ENCODE peak calls at places on chromosomes 3 and 15, in five cellular contexts. One of them, this sample, is unnamed.

GRCh38 chr3:197541756-197542539 is 13.8 kb downstream of the BDH1 start:
- DNase-seq in nephron progenitor cell: peak
- DNase-seq in activated B cell treated with CpG ODN at 0.5 μM for 24 hours: no peak
- DNase-seq in fibroblast of villous mesenchyme: peak
- DNase-seq in lower lobe of right lung: no peak
- DNase-seq in this sample: peak

GRCh38 chr3:29555590-29555989 is 274.7 kb downstream of the RBMS3 start:
- DNase-seq in nephron progenitor cell: no peak
- DNase-seq in activated B cell treated with CpG ODN at 0.5 μM for 24 hours: no peak
- DNase-seq in fibroblast of villous mesenchyme: no peak
- DNase-seq in lower lobe of right lung: no peak
- DNase-seq in this sample: no peak

GRCh38 chr15:44584162-44584749 is 47.3 kb downstream of the EIF3J start:
- DNase-seq in nephron progenitor cell: peak
- DNase-seq in activated B cell treated with CpG ODN at 0.5 μM for 24 hours: peak
- DNase-seq in fibroblast of villous mesenchyme: peak
- DNase-seq in lower lobe of right lung: peak
- DNase-seq in this sample: peak

GRCh38 chr3:161171639-161172552 is 49.2 kb upstream of the NMD3 start:
- DNase-seq in nephron progenitor cell: no peak
- DNase-seq in activated B cell treated with CpG ODN at 0.5 μM for 24 hours: no peak
- DNase-seq in fibroblast of villous mesenchyme: peak
- DNase-seq in lower lobe of right lung: no peak
- DNase-seq in this sample: peak

GRCh38 chr15:36701336-36701735 is 121.9 kb downstream of the CDIN1 start:
- DNase-seq in nephron progenitor cell: no peak
- DNase-seq in activated B cell treated with CpG ODN at 0.5 μM for 24 hours: no peak
- DNase-seq in fibroblast of villous mesenchyme: no peak
- DNase-seq in lower lobe of right lung: no peak
- DNase-seq in this sample: no peak

GRCh38 chr3:29410660-29411405 is 130.0 kb downstream of the RBMS3 start:
- DNase-seq in nephron progenitor cell: no peak
- DNase-seq in activated B cell treated with CpG ODN at 0.5 μM for 24 hours: no peak
- DNase-seq in fibroblast of villous mesenchyme: no peak
- DNase-seq in lower lobe of right lung: no peak
- DNase-seq in this sample: no peak

GRCh38 chr3:123842711-123843110 is 41.4 kb downstream of the MYLK start:
- DNase-seq in nephron progenitor cell: no peak
- DNase-seq in activated B cell treated with CpG ODN at 0.5 μM for 24 hours: no peak
- DNase-seq in fibroblast of villous mesenchyme: no peak
- DNase-seq in lower lobe of right lung: no peak
- DNase-seq in this sample: no peak

GRCh38 chr3:134464693-134465385 is 20.9 kb downstream of the ANAPC13 start:
- DNase-seq in nephron progenitor cell: no peak
- DNase-seq in activated B cell treated with CpG ODN at 0.5 μM for 24 hours: no peak
- DNase-seq in fibroblast of villous mesenchyme: no peak
- DNase-seq in lower lobe of right lung: no peak
- DNase-seq in this sample: no peak

GRCh38 chr3:45890405-45890804 is 4.1 kb downstream of the CCR9 start:
- DNase-seq in nephron progenitor cell: no peak
- DNase-seq in activated B cell treated with CpG ODN at 0.5 μM for 24 hours: no peak
- DNase-seq in fibroblast of villous mesenchyme: no peak
- DNase-seq in lower lobe of right lung: no peak
- DNase-seq in this sample: no peak

GRCh38 chr3:53257465-53257864 is 1.6 kb upstream of the TKT start:
- DNase-seq in nephron progenitor cell: no peak
- DNase-seq in activated B cell treated with CpG ODN at 0.5 μM for 24 hours: no peak
- DNase-seq in fibroblast of villous mesenchyme: no peak
- DNase-seq in lower lobe of right lung: no peak
- DNase-seq in this sample: no peak

GRCh38 chr15:39783244-39783820 is 691 bp upstream of the FSIP1 start:
- DNase-seq in nephron progenitor cell: no peak
- DNase-seq in activated B cell treated with CpG ODN at 0.5 μM for 24 hours: no peak
- DNase-seq in fibroblast of villous mesenchyme: peak
- DNase-seq in lower lobe of right lung: no peak
- DNase-seq in this sample: peak

GRCh38 chr3:73144276-73144675 is 82.8 kb downstream of the EBLN2 start:
- DNase-seq in nephron progenitor cell: no peak
- DNase-seq in activated B cell treated with CpG ODN at 0.5 μM for 24 hours: no peak
- DNase-seq in fibroblast of villous mesenchyme: no peak
- DNase-seq in lower lobe of right lung: no peak
- DNase-seq in this sample: no peak

GRCh38 chr15:76293361-76293760 is 17.9 kb downstream of the ETFA start:
- DNase-seq in nephron progenitor cell: no peak
- DNase-seq in activated B cell treated with CpG ODN at 0.5 μM for 24 hours: no peak
- DNase-seq in fibroblast of villous mesenchyme: no peak
- DNase-seq in lower lobe of right lung: no peak
- DNase-seq in this sample: peak

GRCh38 chr3:123522666-123523412 is 62.0 kb downstream of the HACD2 start:
- DNase-seq in nephron progenitor cell: no peak
- DNase-seq in activated B cell treated with CpG ODN at 0.5 μM for 24 hours: no peak
- DNase-seq in fibroblast of villous mesenchyme: no peak
- DNase-seq in lower lobe of right lung: no peak
- DNase-seq in this sample: peak

GRCh38 chr15:90705212-90705611 is 11.9 kb upstream of the BLM start:
- DNase-seq in nephron progenitor cell: no peak
- DNase-seq in activated B cell treated with CpG ODN at 0.5 μM for 24 hours: no peak
- DNase-seq in fibroblast of villous mesenchyme: no peak
- DNase-seq in lower lobe of right lung: no peak
- DNase-seq in this sample: no peak

DNA sequence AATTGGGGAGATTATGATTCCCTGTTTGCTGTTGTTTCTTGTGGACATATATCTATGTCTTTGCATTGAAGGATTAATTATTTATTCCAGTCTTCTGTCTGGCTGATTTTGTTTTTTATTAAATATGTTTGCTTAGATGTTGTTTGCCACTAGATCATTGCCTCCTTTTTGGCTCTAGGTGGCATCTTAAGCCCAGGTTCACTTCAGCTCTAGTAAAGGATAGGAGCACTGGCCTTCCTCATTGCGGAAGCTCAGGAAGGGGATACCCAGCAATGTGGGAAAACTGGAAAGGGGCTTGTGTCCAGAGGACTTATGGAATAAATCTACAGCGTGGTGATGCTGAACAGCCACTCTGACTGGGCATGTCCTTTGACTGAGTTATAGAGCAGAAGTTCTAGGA is 821.6 kb downstream of the PDCD6IP start:
- DNase-seq in nephron progenitor cell: no peak
- DNase-seq in activated B cell treated with CpG ODN at 0.5 μM for 24 hours: no peak
- DNase-seq in fibroblast of villous mesenchyme: no peak
- DNase-seq in lower lobe of right lung: no peak
- DNase-seq in this sample: no peak
- TF ChIP-seq CTCF in nephron progenitor cell: no peak
- TF ChIP-seq CTCF in activated B cell treated with CpG ODN at 0.5 μM for 24 hours: no peak
- TF ChIP-seq CTCF in fibroblast of villous mesenchyme: no peak
- TF ChIP-seq CTCF in lower lobe of right lung: no peak
- TF ChIP-seq CTCF in this sample: no peak

GRCh38 chr15:100152463-100152862 is 189.3 kb downstream of the ADAMTS17 start:
- DNase-seq in nephron progenitor cell: no peak
- DNase-seq in activated B cell treated with CpG ODN at 0.5 μM for 24 hours: no peak
- DNase-seq in fibroblast of villous mesenchyme: no peak
- DNase-seq in lower lobe of right lung: no peak
- DNase-seq in this sample: no peak

GRCh38 chr15:100150906-100151305 is 190.9 kb downstream of the ADAMTS17 start:
- DNase-seq in nephron progenitor cell: no peak
- DNase-seq in activated B cell treated with CpG ODN at 0.5 μM for 24 hours: no peak
- DNase-seq in fibroblast of villous mesenchyme: no peak
- DNase-seq in lower lobe of right lung: no peak
- DNase-seq in this sample: no peak

DNA sequence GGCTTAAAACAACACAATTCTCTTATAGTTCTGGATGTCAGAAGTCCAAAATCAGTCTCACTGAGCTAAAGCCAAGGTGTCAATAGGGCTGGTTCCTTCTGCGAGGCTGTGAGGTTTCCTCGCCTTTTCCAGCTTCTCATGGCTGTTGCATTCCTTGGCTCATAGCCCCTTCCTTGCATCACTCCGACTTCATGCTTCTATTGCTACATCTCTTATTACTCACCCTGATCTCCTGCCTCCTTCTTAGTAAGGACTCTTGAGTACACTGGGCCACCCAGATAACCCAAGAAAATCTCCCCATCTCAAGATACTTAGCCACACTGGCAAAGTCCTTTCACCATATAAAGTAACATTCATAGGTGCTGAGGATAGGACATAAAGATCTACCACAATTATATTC is 193.9 kb downstream of the ADAMTS17 start:
- DNase-seq in nephron progenitor cell: no peak
- DNase-seq in activated B cell treated with CpG ODN at 0.5 μM for 24 hours: no peak
- DNase-seq in fibroblast of villous mesenchyme: no peak
- DNase-seq in lower lobe of right lung: no peak
- DNase-seq in this sample: no peak
- TF ChIP-seq CTCF in nephron progenitor cell: no peak
- TF ChIP-seq CTCF in activated B cell treated with CpG ODN at 0.5 μM for 24 hours: no peak
- TF ChIP-seq CTCF in fibroblast of villous mesenchyme: no peak
- TF ChIP-seq CTCF in lower lobe of right lung: no peak
- TF ChIP-seq CTCF in this sample: no peak

GRCh38 chr3:43087249-43087776 is 18.6 kb downstream of the POMGNT2 start:
- DNase-seq in nephron progenitor cell: no peak
- DNase-seq in activated B cell treated with CpG ODN at 0.5 μM for 24 hours: no peak
- DNase-seq in fibroblast of villous mesenchyme: no peak
- DNase-seq in lower lobe of right lung: no peak
- DNase-seq in this sample: no peak
- TF ChIP-seq CTCF in nephron progenitor cell: no peak
- TF ChIP-seq CTCF in activated B cell treated with CpG ODN at 0.5 μM for 24 hours: no peak
- TF ChIP-seq CTCF in fibroblast of villous mesenchyme: no peak
- TF ChIP-seq CTCF in lower lobe of right lung: no peak
- TF ChIP-seq CTCF in this sample: no peak

DNA sequence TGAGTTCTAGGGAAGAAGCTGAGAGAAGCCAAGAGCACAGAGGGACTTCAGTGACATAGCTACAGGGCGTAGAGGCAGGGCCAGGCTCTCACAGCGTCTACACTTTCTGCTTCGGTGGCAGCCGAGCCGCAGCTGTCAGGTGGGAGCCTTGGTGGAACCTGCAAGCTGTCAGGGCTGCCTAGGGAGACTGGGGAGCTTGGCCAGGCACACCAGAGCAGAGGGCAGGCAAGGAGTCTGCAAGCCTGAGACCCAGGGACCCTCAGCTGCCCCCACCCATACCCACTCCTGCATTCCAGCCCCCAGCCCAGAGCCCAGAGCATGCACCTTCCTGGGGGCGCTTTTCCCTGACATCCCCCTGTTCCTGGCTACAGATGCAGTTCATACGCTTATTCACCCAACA is 13.4 kb upstream of the KLF15 start:
- DNase-seq in nephron progenitor cell: no peak
- DNase-seq in activated B cell treated with CpG ODN at 0.5 μM for 24 hours: no peak
- DNase-seq in fibroblast of villous mesenchyme: no peak
- DNase-seq in lower lobe of right lung: no peak
- DNase-seq in this sample: no peak
- TF ChIP-seq CTCF in nephron progenitor cell: no peak
- TF ChIP-seq CTCF in activated B cell treated with CpG ODN at 0.5 μM for 24 hours: no peak
- TF ChIP-seq CTCF in fibroblast of villous mesenchyme: no peak
- TF ChIP-seq CTCF in lower lobe of right lung: no peak
- TF ChIP-seq CTCF in this sample: no peak

DNA sequence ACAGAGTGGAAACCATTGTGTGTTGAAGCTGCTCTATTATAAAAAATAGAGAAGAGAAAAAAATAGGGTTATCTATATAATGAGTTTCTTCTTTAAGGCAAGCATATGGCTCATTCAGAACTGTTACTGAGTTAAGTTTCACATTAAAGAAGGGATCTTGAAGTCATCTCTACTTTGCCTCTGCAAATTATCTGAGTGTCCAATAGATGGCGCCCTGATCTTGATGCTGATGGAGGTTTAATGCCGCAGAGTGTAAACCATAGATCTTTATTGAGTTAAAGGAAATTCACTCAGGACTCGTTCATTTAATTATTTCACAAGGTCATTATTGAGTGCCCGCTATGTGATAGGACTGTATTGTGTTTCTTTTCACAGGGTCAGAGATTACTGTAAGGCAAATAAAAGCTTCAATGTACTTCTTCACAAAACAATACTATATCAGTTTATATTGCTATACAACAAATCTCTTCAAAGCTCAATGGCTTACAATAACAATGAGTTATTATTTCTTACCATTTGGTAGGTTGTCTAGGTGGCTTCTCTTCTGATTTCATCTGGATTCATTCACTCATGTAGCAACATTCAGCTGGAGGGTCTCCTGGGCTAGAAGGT is 171.4 kb downstream of the NSUN3 start:
- DNase-seq in nephron progenitor cell: peak
- DNase-seq in activated B cell treated with CpG ODN at 0.5 μM for 24 hours: no peak
- DNase-seq in fibroblast of villous mesenchyme: peak
- DNase-seq in lower lobe of right lung: no peak
- DNase-seq in this sample: peak
- TF ChIP-seq CTCF in nephron progenitor cell: peak
- TF ChIP-seq CTCF in activated B cell treated with CpG ODN at 0.5 μM for 24 hours: no peak
- TF ChIP-seq CTCF in fibroblast of villous mesenchyme: peak
- TF ChIP-seq CTCF in lower lobe of right lung: peak
- TF ChIP-seq CTCF in this sample: peak

GRCh38 chr3:124923833-124924232 is 10.7 kb downstream of the MUC13 start:
- DNase-seq in nephron progenitor cell: no peak
- DNase-seq in activated B cell treated with CpG ODN at 0.5 μM for 24 hours: no peak
- DNase-seq in fibroblast of villous mesenchyme: peak
- DNase-seq in lower lobe of right lung: no peak
- DNase-seq in this sample: no peak
- TF ChIP-seq CTCF in nephron progenitor cell: no peak
- TF ChIP-seq CTCF in activated B cell treated with CpG ODN at 0.5 μM for 24 hours: no peak
- TF ChIP-seq CTCF in fibroblast of villous mesenchyme: peak
- TF ChIP-seq CTCF in lower lobe of right lung: peak
- TF ChIP-seq CTCF in this sample: no peak